ENCODE peak calls at places on chromosomes 12 and 14, in nine cellular contexts. D is GM13977; M is fibroblast of the aortic adventitia; Z is SK-N-DZ; S is stimulated activated CD4-positive, alpha-beta T cell treated with anti-CD3 and anti-CD28 coated beads, Interleukin-1b, Interleukin-23, amount 100 ng/mL, for 1 hour; C is anterior cingulate cortex; N is heart right ventricle; G is GM04504; B is NCI-H460. X is an unnamed sample.

GRCh38 chr14:22747769-22748168 is 18.7 kb upstream of the OXA1L start:
- DNase-seq in D (no peak), M (no peak), Z (no peak), S (no peak), C (no peak), N (no peak), G (no peak), B (no peak), X (no peak)

GRCh38 chr12:105933671-105934665 is 204.8 kb downstream of the NUAK1 start:
- DNase-seq in D (no peak), M (peak), Z (no peak), S (no peak), C (no peak), N (peak), G (peak), B (peak), X (no peak)

GRCh38 chr14:60657609-60657983 is 8.3 kb upstream of the SIX1 start:
- DNase-seq in D (peak), M (no peak), Z (peak), S (no peak), C (no peak), N (no peak), G (no peak), B (no peak), X (no peak)

GRCh38 chr12:60577607-60578006 is 981.8 kb downstream of the SLC16A7 start:
- DNase-seq in D (no peak), M (no peak), Z (no peak), S (no peak), C (no peak), N (no peak), G (no peak), B (no peak), X (no peak)

GRCh38 chr12:52004042-52004648 is 2.6 kb upstream of the TAMALIN start:
- DNase-seq in D (no peak), M (peak), Z (peak), S (no peak), C (peak), N (peak), G (no peak), B (peak), X (no peak)

GRCh38 chr14:69667938-69668336 is 56.5 kb downstream of the SUSD6 start:
- DNase-seq in D (no peak), M (no peak), Z (no peak), S (no peak), C (no peak), N (no peak), G (no peak), B (no peak), X (no peak)

GRCh38 chr12:69129564-69129963 is 109.8 kb upstream of the CPSF6 start:
- DNase-seq in D (no peak), M (no peak), Z (no peak), S (no peak), C (no peak), N (no peak), G (no peak), B (no peak), X (no peak)

GRCh38 chr12:388547-389137 is 478 bp downstream of the KDM5A start:
- DNase-seq in D (peak), M (peak), Z (peak), S (no peak), C (no peak), N (no peak), G (no peak), B (no peak), X (peak)

GRCh38 chr14:56055521-56055920 is 62.7 kb upstream of the PELI2 start:
- DNase-seq in D (no peak), M (no peak), Z (no peak), S (no peak), C (no peak), N (no peak), G (no peak), B (no peak), X (no peak)

GRCh38 chr14:61875483-61875882 is 113.3 kb downstream of the SNAPC1 start:
- DNase-seq in D (no peak), M (no peak), Z (no peak), S (no peak), C (no peak), N (no peak), G (no peak), B (no peak), X (no peak)

GRCh38 chr14:35900741-35901140 is 74.6 kb downstream of the BRMS1L start:
- DNase-seq in D (no peak), M (no peak), Z (no peak), S (no peak), C (no peak), N (no peak), G (no peak), B (no peak), X (no peak)

GRCh38 chr12:49358548-49359141 is 8.6 kb upstream of the SPATS2 start:
- DNase-seq in D (peak), M (peak), Z (peak), S (no peak), C (no peak), N (peak), G (no peak), B (peak), X (no peak)

GRCh38 chr12:58154359-58154758 is 213.0 kb downstream of the ATP23 start:
- DNase-seq in D (no peak), M (no peak), Z (no peak), S (no peak), C (no peak), N (no peak), G (no peak), B (no peak), X (no peak)

GRCh38 chr14:50260511-50260910 is 29.1 kb upstream of the SOS2 start:
- DNase-seq in D (peak), M (peak), Z (peak), S (no peak), C (no peak), N (no peak), G (peak), B (peak), X (no peak)

GRCh38 chr14:89921896-89922548 is 32.5 kb downstream of the EFCAB11 start:
- DNase-seq in D (no peak), M (peak), Z (no peak), S (no peak), C (no peak), N (no peak), G (peak), B (no peak), X (no peak)

GRCh38 chr12:81530352-81530751 is 228.8 kb downstream of the PPFIA2 start:
- DNase-seq in D (no peak), M (peak), Z (no peak), S (no peak), C (no peak), N (no peak), G (no peak), B (no peak), X (no peak)

GRCh38 chr12:72511493-72511892 is 239.3 kb downstream of the TRHDE start:
- DNase-seq in D (no peak), M (no peak), Z (no peak), S (no peak), C (no peak), N (no peak), G (no peak), B (no peak), X (no peak)

GRCh38 chr12:99767809-99768208 is 120.3 kb downstream of the GARIN6 start:
- DNase-seq in D (no peak), M (peak), Z (peak), S (no peak), C (no peak), N (no peak), G (peak), B (peak), X (no peak)

GRCh38 chr12:92602476-92602875 is 100.3 kb upstream of the PLEKHG7 start:
- DNase-seq in D (no peak), M (peak), Z (no peak), S (no peak), C (no peak), N (no peak), G (no peak), B (no peak), X (no peak)

GRCh38 chr12:13337786-13338185 is 141.3 kb downstream of the EMP1 start:
- DNase-seq in D (no peak), M (no peak), Z (no peak), S (no peak), C (no peak), N (no peak), G (no peak), B (no peak), X (no peak)

GRCh38 chr14:73289729-73290128 is 52.4 kb downstream of the PAPLN start:
- DNase-seq in D (no peak), M (no peak), Z (no peak), S (no peak), C (no peak), N (no peak), G (no peak), B (no peak), X (no peak)

GRCh38 chr12:30610718-30611117 is 85.0 kb downstream of the IPO8 start:
- DNase-seq in D (no peak), M (no peak), Z (no peak), S (no peak), C (no peak), N (no peak), G (no peak), B (no peak), X (no peak)

GRCh38 chr12:55700255-55701018 is 7.3 kb downstream of the ITGA7 start:
- DNase-seq in D (no peak), M (no peak), Z (no peak), S (no peak), C (no peak), N (peak), G (no peak), B (no peak), X (no peak)

GRCh38 chr12:96882862-96883261 is 24.2 kb upstream of the NEDD1 start:
- DNase-seq in D (no peak), M (peak), Z (no peak), S (no peak), C (no peak), N (no peak), G (peak), B (no peak), X (no peak)

GRCh38 chr12:109555431-109556315 is 17.6 kb downstream of the MMAB start:
- DNase-seq in D (no peak), M (no peak), Z (no peak), S (no peak), C (no peak), N (no peak), G (no peak), B (no peak), X (no peak)

GRCh38 chr14:80954771-80955299 is 586 bp upstream of the TSHR start:
- DNase-seq in D (peak), M (peak), Z (peak), S (peak), C (peak), N (peak), G (peak), B (peak), X (peak)

GRCh38 chr12:59041241-59042121 is 121.2 kb upstream of the LRIG3 start:
- DNase-seq in D (no peak), M (peak), Z (no peak), S (no peak), C (no peak), N (no peak), G (peak), B (peak), X (no peak)

GRCh38 chr12:124686001-124686884 is 118.8 kb upstream of the NCOR2 start:
- DNase-seq in D (no peak), M (peak), Z (no peak), S (no peak), C (no peak), N (no peak), G (peak), B (peak), X (no peak)

GRCh38 chr14:89773644-89774316 is 180.8 kb downstream of the EFCAB11 start:
- DNase-seq in D (peak), M (no peak), Z (peak), S (peak), C (peak), N (no peak), G (no peak), B (peak), X (peak)

GRCh38 chr12:27018071-27018470 is 3.9 kb upstream of the TM7SF3 start:
- DNase-seq in D (no peak), M (no peak), Z (no peak), S (no peak), C (no peak), N (no peak), G (no peak), B (no peak), X (no peak)

GRCh38 chr14:73943083-73943482 is 6.8 kb downstream of the FAM161B start:
- DNase-seq in D (no peak), M (peak), Z (no peak), S (no peak), C (no peak), N (no peak), G (peak), B (no peak), X (no peak)

GRCh38 chr12:99553461-99553860 is 94.1 kb upstream of the GARIN6 start:
- DNase-seq in D (no peak), M (no peak), Z (no peak), S (no peak), C (no peak), N (no peak), G (no peak), B (no peak), X (no peak)

GRCh38 chr12:102174117-102174516 is 23.5 kb downstream of the PMCH start:
- DNase-seq in D (no peak), M (no peak), Z (no peak), S (no peak), C (no peak), N (no peak), G (no peak), B (no peak), X (no peak)

GRCh38 chr14:98244966-98245569 is 1026.9 kb downstream of the BCL11B start:
- DNase-seq in D (no peak), M (no peak), Z (no peak), S (no peak), C (no peak), N (no peak), G (no peak), B (no peak), X (no peak)

X was measured in activated T-helper 1 cell treated with anti-CD3 and anti-CD28 coated beads, Interleukin-2, amount 50 U/mL, for 16 hours.